ENCODE peak calls at places on chromosomes 3 and 15, in five cellular contexts. X is fibroblast of mammary gland, T is IMR-90, F is HCT116, L is cardiac muscle cell. A is an unnamed sample.

GRCh38 chr15:33226559-33227181 is 32.2 kb upstream of the FMN1 start:
- DNase-seq in X (peak; percentile 37), T (no peak), F (peak; percentile 70), L (peak; percentile 82), A (peak; percentile 19)

GRCh38 chr3:65497846-65498245 is 540.9 kb downstream of the MAGI1 start:
- DNase-seq in X (no peak), T (no peak), F (no peak), L (no peak), A (no peak)

GRCh38 chr3:188796122-188796631 is 375.6 kb upstream of the TPRG1 start:
- DNase-seq in X (peak; percentile 98), T (peak; percentile 97), F (no peak), L (no peak), A (peak; percentile 89)

GRCh38 chr3:187807086-187807862 is 62.0 kb upstream of the BCL6 start:
- DNase-seq in X (peak; percentile 82), T (peak; percentile 84), F (no peak), L (no peak), A (peak; percentile 59)

GRCh38 chr15:77659350-77660321 is 26.9 kb upstream of the LINGO1 start:
- DNase-seq in X (peak; percentile 55), T (peak; percentile 25), F (peak; percentile 34), L (peak; percentile 81), A (peak; percentile 73)

GRCh38 chr3:10198761-10199688 is 34.3 kb downstream of the IRAK2 start:
- DNase-seq in X (peak; percentile 69), T (peak; percentile 88), F (no peak), L (no peak), A (peak; percentile 79)

GRCh38 chr3:65893631-65894030 is 145.1 kb downstream of the MAGI1 start:
- DNase-seq in X (peak; percentile 21), T (no peak), F (no peak), L (no peak), A (no peak)

GRCh38 chr3:141105828-141106628 is 54.9 kb downstream of the SPSB4 start:
- DNase-seq in X (peak; percentile 84), T (peak; percentile 86), F (peak; percentile 81), L (peak; percentile 89), A (peak; percentile 95)

GRCh38 chr15:40002295-40002694 is 36.7 kb downstream of the SRP14 start:
- DNase-seq in X (peak; percentile 69), T (peak; percentile 65), F (no peak), L (no peak), A (peak; percentile 80)

GRCh38 chr3:112327371-112327951 is 5.5 kb upstream of the CD200 start:
- DNase-seq in X (peak; percentile 64), T (peak; percentile 68), F (peak; percentile 55), L (peak; percentile 40), A (peak; percentile 89)

GRCh38 chr15:25883860-25884259 is 20.7 kb upstream of the ATP10A start:
- DNase-seq in X (peak; percentile 79), T (peak; percentile 95), F (no peak), L (no peak), A (peak; percentile 60)

GRCh38 chr3:14561051-14561634 is 21.0 kb upstream of the GRIP2 start:
- DNase-seq in X (peak; percentile 49), T (peak; percentile 60), F (no peak), L (no peak), A (peak; percentile 68)

GRCh38 chr3:173586176-173586575 is 188.6 kb downstream of the NLGN1 start:
- DNase-seq in X (no peak), T (peak; percentile 21), F (no peak), L (no peak), A (no peak)

GRCh38 chr3:13597661-13598060 is 48.7 kb downstream of the FBLN2 start:
- DNase-seq in X (no peak), T (no peak), F (no peak), L (no peak), A (no peak)

GRCh38 chr3:73148207-73148606 is 86.7 kb downstream of the EBLN2 start:
- DNase-seq in X (no peak), T (no peak), F (no peak), L (no peak), A (no peak)

GRCh38 chr15:77573826-77574225 is 58.9 kb downstream of the LINGO1 start:
- DNase-seq in X (no peak), T (no peak), F (no peak), L (no peak), A (no peak)

GRCh38 chr15:99961011-99961441 is 227.8 kb upstream of the LYSMD4 start:
- DNase-seq in X (peak; percentile 42), T (no peak), F (peak; percentile 51), L (peak; percentile 20), A (peak; percentile 57)

GRCh38 chr15:65368300-65368617 is 9.5 kb downstream of the IGDCC3 start:
- DNase-seq in X (no peak), T (no peak), F (no peak), L (peak; percentile 64), A (no peak)

GRCh38 chr3:58049143-58049785 is 41.0 kb downstream of the FLNB start:
- DNase-seq in X (peak; percentile 86), T (peak; percentile 90), F (peak; percentile 95), L (peak; percentile 71), A (peak; percentile 85)

GRCh38 chr3:9778102-9778501 is 8.4 kb upstream of the CAMK1 start:
- DNase-seq in X (peak; percentile 85), T (peak; percentile 82), F (no peak), L (no peak), A (peak; percentile 74)

GRCh38 chr3:127722928-127723603 is 50.3 kb downstream of the ABTB1 start:
- DNase-seq in X (no peak), T (peak; percentile 25), F (no peak), L (no peak), A (no peak)

GRCh38 chr3:150184426-150185071 is 213.9 kb upstream of the PFN2 start:
- DNase-seq in X (no peak), T (peak; percentile 11), F (no peak), L (no peak), A (peak; percentile 10)
- H3K4me3 ChIP-seq in X (peak overlapping the region; percentile 48), T (peak overlapping the region; percentile 26), F (peak overlapping the region; percentile 50), L (no peak overlapping the region), A (peak overlapping the region; percentile 61)

GRCh38 chr3:128720891-128721290 is 5.1 kb upstream of the RAB7A start:
- DNase-seq in X (no peak), T (no peak), F (no peak), L (no peak), A (no peak)

GRCh38 chr3:128725932-128726690 is at the start of gene RAB7A:
- DNase-seq in X (peak; percentile 98), T (peak; percentile 98), F (peak; percentile 95), L (peak; percentile 98), A (peak; percentile 99)

GRCh38 chr3:128725547-128725931 is 444 bp upstream of the RAB7A start:
- DNase-seq in X (no peak), T (no peak), F (no peak), L (no peak), A (no peak)

GRCh38 chr3:128726691-128727031 is 678 bp downstream of the RAB7A start:
- DNase-seq in X (peak; percentile 87), T (peak; percentile 87), F (no peak), L (peak; percentile 46), A (peak; percentile 79)

DNA sequence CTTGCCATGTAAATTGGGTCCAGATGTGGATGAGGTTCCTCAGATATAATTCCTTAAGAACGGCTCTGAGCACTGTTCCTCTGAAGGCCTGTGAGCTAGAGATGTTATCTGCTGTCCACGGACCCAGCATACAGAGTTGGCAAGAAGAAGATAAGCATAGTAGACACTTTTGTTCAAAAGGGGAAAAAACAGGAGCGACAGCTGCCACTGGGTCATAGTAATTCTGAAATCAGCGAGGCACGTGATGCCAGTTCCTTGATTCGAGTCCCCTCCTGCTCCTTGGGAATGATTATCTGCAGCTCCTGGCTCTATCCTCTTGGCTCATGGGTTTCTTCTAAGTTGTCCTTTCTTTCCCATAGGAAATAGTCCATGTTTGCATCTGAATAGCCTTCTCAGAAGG is 2.5 kb upstream of the RAB7A start:
- DNase-seq in X (no peak), T (no peak), F (no peak), L (no peak), A (no peak)
- TF ChIP-seq CTCF in X (no peak), T (no peak), F (no peak), L (no peak), A (no peak)

DNA sequence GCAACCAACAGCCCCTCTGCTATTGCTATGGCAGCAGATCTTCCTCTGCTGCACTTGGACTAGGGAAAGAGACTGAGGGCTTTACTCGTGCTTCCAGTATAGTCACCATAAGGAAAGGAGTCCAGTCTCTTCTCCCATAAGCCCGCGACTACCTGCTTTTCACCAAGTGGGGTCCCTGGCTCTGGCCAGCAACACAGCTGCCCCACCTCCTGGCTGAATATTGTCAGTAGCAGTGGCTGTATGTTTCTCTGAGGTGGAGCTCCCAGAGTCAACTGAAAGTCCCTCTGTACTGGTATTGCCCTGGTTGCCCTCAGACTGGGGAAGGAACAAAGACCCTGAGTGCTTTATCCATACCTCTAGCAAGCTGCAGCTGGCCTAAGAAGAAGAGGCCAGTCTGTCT is 719.6 kb downstream of the SQOR start:
- DNase-seq in X (no peak), T (no peak), F (no peak), L (no peak), A (no peak)
- H3K4me3 ChIP-seq in X (no peak overlapping the region), T (no peak overlapping the region), F (no peak overlapping the region), L (no peak overlapping the region), A (no peak overlapping the region)

GRCh38 chr3:8659242-8659641 is 14.6 kb upstream of the SSUH2 start:
- DNase-seq in X (no peak), T (no peak), F (no peak), L (no peak), A (no peak)
- TF ChIP-seq CTCF in X (no peak), T (no peak), F (no peak), L (no peak), A (no peak)

GRCh38 chr15:90205050-90205848 is 4.1 kb downstream of the SEMA4B start:
- DNase-seq in X (no peak), T (no peak), F (no peak), L (no peak), A (no peak)
- H3K4me3 ChIP-seq in X (no peak overlapping the region), T (no peak overlapping the region), F (no peak overlapping the region), L (no peak overlapping the region), A (no peak overlapping the region)

GRCh38 chr3:129973853-129974252 is 667 bp upstream of the TRH start:
- DNase-seq in X (no peak), T (no peak), F (no peak), L (no peak), A (no peak)

GRCh38 chr3:129972301-129972700 is 2.2 kb upstream of the TRH start:
- DNase-seq in X (no peak), T (no peak), F (no peak), L (no peak), A (no peak)

GRCh38 chr3:129978123-129978522 is 3.6 kb downstream of the TRH start:
- DNase-seq in X (no peak), T (no peak), F (no peak), L (peak; percentile 89), A (no peak)

GRCh38 chr3:129974451-129975331 is at the start of gene TRH:
- DNase-seq in X (no peak), T (no peak), F (no peak), L (peak; percentile 58), A (peak; percentile 4)

GRCh38 chr3:129975332-129976090 is 991 bp downstream of the TRH start:
- DNase-seq in X (no peak), T (no peak), F (no peak), L (peak; percentile 55), A (no peak)
- TF ChIP-seq CTCF in X (no peak), T (no peak), F (no peak), L (no peak), A (no peak)

GRCh38 chr3:46881819-46882376 is 4.4 kb downstream of the PTH1R start:
- DNase-seq in X (no peak), T (no peak), F (no peak), L (peak; percentile 72), A (no peak)
- H3K4me3 ChIP-seq in X (peak overlapping the region; percentile 9), T (peak overlapping the region; percentile 51), F (no peak overlapping the region), L (peak overlapping the region; percentile 51), A (peak overlapping the region; percentile 50)

A was measured in choroid plexus epithelial cell.